ENCODE peak calls at places on chromosomes 13 and 19, in four cellular contexts. J, U, L and F are unnamed samples.

GRCh38 chr13:32731576-32731975 is 145.3 kb downstream of the PDS5B start:
- DNase-seq in J (no peak), U (no peak), L (no peak), F (no peak)

GRCh38 chr19:9586764-9587163 is 2.5 kb upstream of the ZNF121 start:
- DNase-seq in J (peak; percentile 24), U (peak; percentile 74), L (peak; percentile 43), F (peak; percentile 87)

GRCh38 chr13:38804536-38804935 is 117.7 kb downstream of the FREM2 start:
- DNase-seq in J (no peak), U (no peak), L (no peak), F (no peak)

GRCh38 chr13:101655435-101655834 is 203.0 kb downstream of the ITGBL1 start:
- DNase-seq in J (peak; percentile 9), U (no peak), L (no peak), F (no peak)

GRCh38 chr13:58476176-58476575 is 844.6 kb downstream of the PCDH17 start:
- DNase-seq in J (no peak), U (no peak), L (no peak), F (no peak)

GRCh38 chr13:114071991-114072390 is 60.4 kb downstream of the RASA3 start:
- DNase-seq in J (no peak), U (no peak), L (no peak), F (no peak)

GRCh38 chr19:11296264-11296663 is 304 bp downstream of the TSPAN16 start:
- DNase-seq in J (no peak), U (no peak), L (no peak), F (no peak)

GRCh38 chr19:20422216-20422615 is 143.4 kb downstream of the ZNF737 start:
- DNase-seq in J (no peak), U (no peak), L (no peak), F (no peak)

GRCh38 chr13:65964672-65965071 is 1265.5 kb downstream of the PCDH9 start:
- DNase-seq in J (no peak), U (no peak), L (no peak), F (no peak)

GRCh38 chr13:96982672-96983071 is 11.6 kb downstream of the OXGR1 start:
- DNase-seq in J (no peak), U (no peak), L (no peak), F (no peak)

GRCh38 chr13:85313761-85314503 is 485.3 kb downstream of the SLITRK6 start:
- DNase-seq in J (no peak), U (no peak), L (no peak), F (no peak)

GRCh38 chr13:44307255-44307654 is 66.4 kb upstream of the SERP2 start:
- DNase-seq in J (no peak), U (no peak), L (no peak), F (no peak)

GRCh38 chr13:79647518-79647917 is 166.6 kb downstream of the NDFIP2 start:
- DNase-seq in J (no peak), U (no peak), L (no peak), F (no peak)

DNA sequence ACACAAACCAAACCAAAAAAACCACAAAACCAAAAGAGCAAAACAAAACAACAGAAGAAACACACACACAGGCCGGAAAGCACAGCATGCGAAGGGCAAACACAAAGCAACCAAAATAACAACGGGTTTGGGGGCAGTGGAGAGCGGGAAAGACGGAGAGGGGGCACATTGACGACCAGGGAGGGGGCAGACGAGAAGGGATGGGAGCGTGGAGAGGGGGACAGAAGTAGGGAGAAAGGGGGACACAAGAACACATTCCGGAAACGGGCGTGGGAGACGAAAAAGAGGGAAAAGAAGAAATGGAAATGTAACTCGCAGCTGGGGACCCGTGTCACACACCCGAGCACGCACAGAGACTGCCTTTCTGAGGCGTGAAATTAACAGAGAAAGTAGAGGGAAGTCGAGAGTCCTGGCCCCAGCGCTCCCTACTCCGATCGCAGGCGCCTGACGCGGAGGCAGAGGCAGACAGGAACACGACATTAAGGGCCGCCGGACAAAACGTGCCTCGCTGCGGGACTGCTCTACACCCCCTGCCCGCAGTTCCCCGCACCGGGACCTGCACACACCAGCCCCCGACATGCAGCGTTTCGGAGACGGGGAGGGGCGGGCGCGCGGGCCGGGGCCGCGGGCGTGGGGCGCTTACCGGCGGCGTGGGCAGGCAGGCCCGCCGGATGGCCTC is 652 bp downstream of the POU4F1 start:
- DNase-seq in J (no peak), U (no peak), L (peak; percentile 17), F (peak; percentile 63)
- TF ChIP-seq BRCA1 in J (no peak), U (no peak), L (no peak), F (no peak)

GRCh38 chr19:39986643-39987042 is 10.2 kb upstream of the ZNF546 start:
- DNase-seq in J (no peak), U (no peak), L (no peak), F (no peak)
- TF ChIP-seq USF2 in J (no peak), U (no peak), L (no peak), F (no peak)

DNA sequence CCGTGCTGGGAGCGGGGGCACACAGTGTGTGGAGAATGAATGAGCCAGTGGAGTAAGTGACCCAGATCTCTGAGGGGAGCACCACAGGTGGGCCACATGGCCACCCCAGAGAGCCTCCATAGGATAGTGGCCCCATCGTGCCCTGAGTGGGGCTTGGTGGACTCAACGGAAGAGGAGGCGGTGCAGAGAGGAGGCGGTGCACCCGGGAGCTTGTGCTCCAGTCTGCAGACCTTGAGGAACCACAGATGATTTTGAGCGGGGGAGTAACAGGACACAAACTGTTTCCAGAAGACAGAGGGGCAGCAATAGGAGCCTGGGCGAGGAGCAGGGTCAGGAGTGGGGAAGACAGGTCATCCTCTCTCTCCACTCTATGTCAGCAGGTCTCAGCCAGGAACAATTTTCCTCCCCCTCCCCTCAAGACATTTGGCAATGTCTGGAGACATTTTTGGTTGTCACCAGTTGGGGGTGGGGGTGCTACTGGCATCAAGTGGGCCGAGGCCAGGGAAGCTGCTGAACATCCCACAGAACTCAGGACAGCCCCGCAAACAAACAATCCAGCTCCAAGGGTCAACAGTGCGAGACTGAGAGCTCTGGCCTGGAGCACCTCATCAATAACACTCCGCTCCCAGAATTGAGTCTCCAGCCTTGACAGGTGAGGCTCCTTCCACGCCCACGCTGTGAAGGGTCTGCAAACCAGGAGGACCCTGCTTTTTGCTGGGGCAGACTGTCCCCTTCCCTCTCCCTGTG is 182.2 kb downstream of the USP12 start:
- DNase-seq in J (no peak), U (no peak), L (no peak), F (no peak)
- TF ChIP-seq JUND in J (no peak), U (no peak), L (no peak), F (no peak)

DNA sequence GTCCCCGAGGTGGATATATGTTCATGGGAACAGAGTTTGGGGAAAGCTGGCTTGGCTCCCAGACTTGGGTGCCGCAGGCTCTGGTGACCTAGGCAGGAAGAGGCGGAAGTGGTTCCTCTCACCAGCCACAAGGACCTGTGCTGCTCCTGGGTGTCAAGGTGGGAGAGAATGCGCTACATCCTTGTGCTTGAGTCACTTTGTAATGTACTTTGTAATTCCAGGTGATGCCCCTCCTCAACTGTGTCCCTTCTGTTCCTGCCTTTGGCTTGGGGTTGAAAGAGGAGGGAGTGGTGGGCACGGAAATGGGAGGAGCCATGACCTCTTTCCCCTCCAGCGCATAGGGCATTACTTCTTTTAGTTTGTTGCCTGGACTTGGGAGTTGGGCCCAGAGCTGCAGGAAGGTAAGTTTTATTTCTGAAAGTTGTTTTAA is 10.9 kb downstream of the GARRE1 start:
- DNase-seq in J (no peak), U (no peak), L (no peak), F (no peak)
- TF ChIP-seq BRCA1 in J (no peak), U (no peak), L (no peak), F (no peak)

DNA sequence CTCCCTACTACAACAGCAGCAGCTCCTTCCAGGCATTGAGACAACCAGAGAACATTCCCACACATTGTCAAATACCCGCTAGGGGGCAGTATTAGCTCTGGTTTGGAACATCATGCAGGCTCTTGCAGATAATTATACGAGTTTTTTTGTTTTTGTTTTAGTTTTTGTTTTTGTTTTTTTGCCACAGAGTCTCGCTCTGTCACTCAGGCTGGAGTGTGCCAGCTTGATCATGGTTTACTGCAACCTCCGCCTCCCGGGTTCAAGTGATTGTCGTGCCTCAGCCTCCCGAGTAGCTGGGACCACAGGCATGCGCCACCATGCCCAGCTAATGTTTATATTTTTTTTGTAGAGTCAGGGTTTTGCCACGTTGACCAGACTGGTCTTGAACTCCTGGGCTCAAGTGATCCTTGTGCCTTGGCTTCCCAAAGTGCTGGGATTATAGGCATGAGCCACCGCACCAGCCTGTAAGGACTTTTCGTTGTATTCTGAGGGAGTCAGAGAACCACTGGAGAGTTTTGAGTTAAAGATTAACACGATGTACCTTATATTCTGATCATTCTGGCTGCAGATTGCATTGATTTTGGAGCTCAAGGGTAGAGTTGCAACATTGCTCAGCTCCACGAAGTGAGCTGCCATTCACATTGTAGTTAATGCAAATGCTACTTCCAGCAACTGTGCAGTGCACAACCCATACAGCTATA is 41.7 kb upstream of the CEACAM20 start:
- DNase-seq in J (no peak), U (peak; percentile 80), L (peak; percentile 67), F (no peak)
- TF ChIP-seq USF2 in J (no peak), U (no peak), L (no peak), F (no peak)

GRCh38 chr19:6109947-6110346 is 353 bp downstream of the RFX2 start:
- DNase-seq in J (no peak), U (no peak), L (no peak), F (no peak)
- TF ChIP-seq JUND in J (no peak), U (no peak), L (no peak), F (no peak)

GRCh38 chr13:77040076-77040475 is 13.1 kb upstream of the FBXL3 start:
- DNase-seq in J (no peak), U (no peak), L (no peak), F (no peak)

GRCh38 chr13:77036294-77036693 is 9.3 kb upstream of the FBXL3 start:
- DNase-seq in J (no peak), U (no peak), L (no peak), F (no peak)

GRCh38 chr13:77040835-77041234 is 13.9 kb upstream of the FBXL3 start:
- DNase-seq in J (no peak), U (no peak), L (no peak), F (no peak)

GRCh38 chr13:77042566-77043177 is 15.7 kb upstream of the FBXL3 start:
- DNase-seq in J (no peak), U (no peak), L (no peak), F (no peak)

GRCh38 chr13:77038907-77039470 is 12.0 kb upstream of the FBXL3 start:
- DNase-seq in J (no peak), U (no peak), L (no peak), F (no peak)
- TF ChIP-seq BRCA1 in J (no peak), U (no peak), L (no peak), F (no peak)

GRCh38 chr13:110233181-110233641 is 73.7 kb downstream of the COL4A1 start:
- DNase-seq in J (no peak), U (no peak), L (no peak), F (no peak)
- TF ChIP-seq USF2 in J (no peak), U (no peak), L (no peak), F (no peak)

GRCh38 chr13:77219401-77219800 is 107.5 kb downstream of the MYCBP2 start:
- DNase-seq in J (no peak), U (no peak), L (no peak), F (no peak)

GRCh38 chr13:77215543-77215942 is 111.4 kb downstream of the MYCBP2 start:
- DNase-seq in J (no peak), U (no peak), L (no peak), F (no peak)

GRCh38 chr13:77222000-77222690 is 104.7 kb downstream of the MYCBP2 start:
- DNase-seq in J (no peak), U (no peak), L (no peak), F (no peak)

GRCh38 chr13:77213644-77214043 is 113.2 kb downstream of the MYCBP2 start:
- DNase-seq in J (no peak), U (no peak), L (peak; percentile 3), F (no peak)

DNA sequence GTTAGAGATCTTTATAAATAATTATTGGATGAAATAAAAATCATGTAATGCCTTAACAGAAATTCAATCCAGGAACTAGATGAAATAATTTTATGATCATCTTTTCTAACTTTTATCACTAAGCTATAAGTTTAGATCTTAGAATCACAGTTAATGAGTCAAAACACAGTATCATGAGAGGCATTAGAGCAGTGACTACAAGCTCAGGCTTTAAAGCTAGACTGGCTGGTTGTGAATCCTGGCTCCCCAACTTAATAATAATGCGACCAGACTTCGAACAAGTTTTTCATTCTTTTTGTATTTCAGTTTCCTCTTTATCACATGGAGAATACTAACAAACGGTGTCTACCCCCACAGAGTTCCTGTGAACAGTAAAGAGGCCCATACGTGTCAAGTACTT is 108.6 kb downstream of the MYCBP2 start:
- DNase-seq in J (no peak), U (no peak), L (no peak), F (no peak)
- TF ChIP-seq JUND in J (no peak), U (no peak), L (no peak), F (no peak)